ENCODE peak calls at places on chromosomes 2 and 18, in ten cellular contexts. O is astrocyte of the hippocampus; H is AML-193; R is cardiac fibroblast; W is GM23338; G is right cardiac atrium; Y is activated naive CD4-positive, alpha-beta T cell treated with Interleukin-2 at 50 U/mL for 16 hours; U is GM23248; E is hepatocyte; M is germinal center. S is an unnamed sample.
A peak's percentile ranks its signal among the peaks of the same experiment; 100 is the strongest.

GRCh38 chr18:31402026-31402373 is 25.4 kb downstream of the DSG4 start:
- DNase-seq in O (no peak), H (no peak), R (no peak), W (no peak), G (no peak), Y (no peak), U (no peak), E (no peak), M (no peak), S (no peak)

GRCh38 chr2:215358891-215359575 is 47.2 kb downstream of the ATIC start:
- DNase-seq in O (no peak), H (no peak), R (peak; percentile 74), W (no peak), G (no peak), Y (no peak), U (peak; percentile 50), E (no peak), M (no peak), S (no peak)

GRCh38 chr2:20424300-20425290 is 22.3 kb upstream of the RHOB start:
- DNase-seq in O (peak; percentile 61), H (peak; percentile 48), R (peak; percentile 92), W (peak; percentile 5), G (peak; percentile 79), Y (no peak), U (peak; percentile 84), E (no peak), M (peak; percentile 30), S (no peak)

GRCh38 chr2:177256695-177257094 is 7.8 kb downstream of the NFE2L2 start:
- DNase-seq in O (no peak), H (no peak), R (no peak), W (no peak), G (no peak), Y (no peak), U (no peak), E (no peak), M (no peak), S (no peak)

GRCh38 chr2:235719146-235719942 is 225.5 kb downstream of the AGAP1 start:
- DNase-seq in O (no peak), H (no peak), R (peak; percentile 11), W (no peak), G (no peak), Y (no peak), U (no peak), E (no peak), M (no peak), S (no peak)

GRCh38 chr2:41933585-41934322 is 114.1 kb upstream of the PKDCC start:
- DNase-seq in O (peak; percentile 71), H (no peak), R (peak; percentile 95), W (no peak), G (no peak), Y (no peak), U (peak; percentile 97), E (peak; percentile 75), M (no peak), S (no peak)

GRCh38 chr2:109254174-109254904 is 125.3 kb downstream of the SH3RF3 start:
- DNase-seq in O (no peak), H (no peak), R (no peak), W (no peak), G (no peak), Y (no peak), U (no peak), E (no peak), M (peak; percentile 46), S (peak; percentile 6)

GRCh38 chr2:112848833-112849232 is 12.3 kb upstream of the IL1B start:
- DNase-seq in O (no peak), H (no peak), R (no peak), W (no peak), G (no peak), Y (no peak), U (no peak), E (no peak), M (no peak), S (no peak)

GRCh38 chr2:26630669-26631360 is 10.4 kb downstream of the CIB4 start:
- DNase-seq in O (peak; percentile 70), H (no peak), R (peak; percentile 42), W (peak; percentile 52), G (no peak), Y (no peak), U (peak; percentile 47), E (peak; percentile 65), M (no peak), S (no peak)

GRCh38 chr2:96730212-96730611 is 9.7 kb downstream of the LMAN2L start:
- DNase-seq in O (peak; percentile 43), H (no peak), R (peak; percentile 65), W (no peak), G (no peak), Y (no peak), U (peak; percentile 77), E (no peak), M (no peak), S (no peak)

GRCh38 chr2:96093528-96093927 is 22.8 kb downstream of the ADRA2B start:
- DNase-seq in O (no peak), H (no peak), R (no peak), W (no peak), G (no peak), Y (no peak), U (no peak), E (no peak), M (no peak), S (no peak)